ENCODE peak calls at places on chromosomes 3 and 15, in seven cellular contexts. D is progenitor cell of endocrine pancreas, G is neural progenitor cell, V is H1, J is choroid plexus epithelial cell, M is psoas muscle, U is IMR-90. O is an unnamed sample.

GRCh38 chr15:63226966-63227401 is 37.6 kb downstream of the RAB8B start:
- DNase-seq in G (no peak), V (no peak), D (no peak), M (no peak), J (no peak), U (no peak), O (no peak)

GRCh38 chr3:72820405-72820804 is 27.8 kb downstream of the SHQ1 start:
- DNase-seq in D (no peak), M (no peak), G (no peak), V (no peak), J (peak), U (peak), O (peak)

GRCh38 chr15:31272558-31273257 is 53.9 kb upstream of the KLF13 start:
- DNase-seq in U (no peak), J (no peak), G (no peak), V (peak), M (peak), D (no peak), O (no peak)

GRCh38 chr3:177488740-177489139 is 291.5 kb upstream of the TBL1XR1 start:
- DNase-seq in D (no peak), J (no peak), U (no peak), G (no peak), V (no peak), M (no peak), O (no peak)

GRCh38 chr3:43198791-43199644 is 87.3 kb upstream of the SNRK start:
- DNase-seq in D (no peak), G (no peak), V (no peak), U (peak), M (no peak), J (peak), O (no peak)

GRCh38 chr3:102148598-102149302 is 286.1 kb upstream of the ZPLD1 start:
- DNase-seq in G (no peak), U (no peak), M (no peak), D (no peak), V (no peak), J (no peak), O (no peak)

GRCh38 chr3:10563396-10563795 is 58.0 kb upstream of the ATP2B2 start:
- DNase-seq in G (no peak), D (no peak), M (no peak), U (no peak), J (no peak), V (no peak), O (no peak)

GRCh38 chr15:69743091-69743490 is 290.5 kb downstream of the RPLP1 start:
- DNase-seq in V (no peak), M (no peak), D (no peak), U (no peak), G (peak), J (peak), O (no peak)

GRCh38 chr3:100865442-100865841 is 127.8 kb downstream of the ABI3BP start:
- DNase-seq in D (no peak), G (no peak), M (no peak), V (no peak), U (peak), J (peak), O (no peak)

GRCh38 chr15:28015855-28016254 is 83.3 kb downstream of the OCA2 start:
- DNase-seq in J (no peak), M (no peak), U (no peak), D (no peak), V (no peak), G (no peak), O (no peak)

GRCh38 chr15:28013976-28014375 is 85.1 kb downstream of the OCA2 start:
- DNase-seq in J (no peak), V (no peak), G (no peak), U (no peak), D (no peak), M (no peak), O (no peak)

GRCh38 chr15:28012231-28012630 is 86.9 kb downstream of the OCA2 start:
- DNase-seq in G (no peak), M (no peak), D (no peak), U (no peak), J (no peak), V (no peak), O (no peak)

GRCh38 chr15:28014623-28015200 is 84.4 kb downstream of the OCA2 start:
- DNase-seq in D (no peak), G (no peak), J (no peak), V (no peak), U (no peak), M (no peak), O (no peak)

DNA sequence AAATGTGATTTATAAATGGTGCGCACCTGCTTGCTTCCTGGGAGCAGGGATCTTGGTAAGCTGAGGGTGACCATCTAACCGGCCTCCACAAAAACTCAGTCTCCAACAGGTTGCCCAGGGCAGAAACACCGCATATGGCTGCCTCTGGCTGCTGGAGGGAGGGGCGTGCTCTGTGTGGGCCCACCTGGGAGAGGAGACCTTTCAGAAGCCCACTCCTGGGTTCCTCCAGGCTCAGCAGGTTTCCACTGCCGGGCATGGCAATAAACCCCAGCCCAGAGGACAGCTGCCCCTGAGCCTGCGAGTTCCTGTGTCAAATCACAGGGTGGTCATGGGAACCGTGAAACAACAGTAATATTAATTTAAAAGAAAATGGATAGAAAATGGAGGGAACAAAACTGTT is 85.6 kb downstream of the OCA2 start:
- DNase-seq in U (no peak), J (no peak), V (no peak), M (no peak), G (no peak), D (no peak), O (no peak)
- TF ChIP-seq CTCF in U (no peak), J (no peak), V (no peak), M (no peak), G (no peak), D (no peak), O (no peak)

GRCh38 chr3:56254835-56255234 is 213.4 kb downstream of the ERC2 start:
- DNase-seq in M (no peak), G (no peak), D (no peak), J (peak), U (no peak), V (no peak), O (no peak)
- TF ChIP-seq CTCF in M (no peak), G (peak), D (peak), J (peak), U (peak), V (no peak), O (peak)

GRCh38 chr15:46089438-46090044 is 454.7 kb downstream of the SQOR start:
- DNase-seq in D (no peak), U (no peak), M (no peak), G (no peak), J (no peak), V (no peak), O (no peak)

GRCh38 chr15:46088486-46089437 is 453.9 kb downstream of the SQOR start:
- DNase-seq in M (no peak), J (peak), G (no peak), D (no peak), U (peak), V (no peak), O (no peak)

GRCh38 chr15:46091860-46092450 is 457.1 kb downstream of the SQOR start:
- DNase-seq in J (peak), M (no peak), U (peak), V (peak), G (peak), D (no peak), O (no peak)
- TF ChIP-seq CTCF in J (peak), M (peak), U (peak), V (no peak), G (peak), D (peak), O (peak)

DNA sequence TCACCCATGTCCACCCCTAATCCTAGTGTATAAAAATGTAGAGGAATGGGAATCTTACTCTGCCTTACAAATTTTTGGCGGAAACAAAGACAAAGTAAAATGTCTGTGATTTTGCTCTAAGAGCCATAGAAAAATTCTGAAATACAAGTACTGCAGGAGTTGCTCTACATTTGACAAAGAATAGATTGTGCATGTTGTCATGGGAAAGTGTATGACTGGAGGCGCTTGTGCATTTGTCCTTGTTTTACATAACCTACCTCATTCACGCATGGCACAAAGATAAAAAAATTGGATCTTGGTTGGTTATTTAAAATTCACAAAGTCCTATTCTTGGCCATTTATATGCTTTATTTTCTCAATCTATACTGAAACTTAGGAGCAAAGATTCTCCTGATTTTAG is 2.0 kb upstream of the TUSC7 start:
- DNase-seq in U (no peak), D (no peak), M (no peak), G (no peak), V (no peak), J (no peak), O (no peak)
- TF ChIP-seq CTCF in U (no peak), D (no peak), M (no peak), G (no peak), V (no peak), J (no peak), O (no peak)

GRCh38 chr3:139287557-139287956 is 56.3 kb upstream of the MRPS22 start:
- DNase-seq in D (no peak), J (no peak), V (no peak), U (no peak), M (no peak), G (no peak), O (no peak)

GRCh38 chr3:139286825-139287224 is 57.0 kb upstream of the MRPS22 start:
- DNase-seq in U (no peak), D (no peak), V (no peak), J (no peak), M (no peak), G (no peak), O (no peak)

GRCh38 chr3:139289866-139290524 is 53.8 kb upstream of the MRPS22 start:
- DNase-seq in J (no peak), D (no peak), V (no peak), M (peak), U (no peak), G (no peak), O (no peak)

GRCh38 chr3:139286241-139286640 is 57.6 kb upstream of the MRPS22 start:
- DNase-seq in J (no peak), M (no peak), V (no peak), G (no peak), D (no peak), U (no peak), O (no peak)

GRCh38 chr3:139288266-139288821 is 55.5 kb upstream of the MRPS22 start:
- DNase-seq in G (no peak), J (no peak), D (peak), V (no peak), U (no peak), M (no peak), O (no peak)
- TF ChIP-seq CTCF in G (no peak), J (peak), D (no peak), V (no peak), U (peak), M (no peak), O (peak)